ENCODE peak calls at places on chromosomes 3 and 15, in nine cellular contexts. One of them, this sample, is unnamed.

GRCh38 chr3:150917941-150918340 is 12.7 kb upstream of the MINDY4B start:
- DNase-seq in RPMI8226: no peak
- DNase-seq in ovary: no peak
- DNase-seq in HCT116: no peak
- DNase-seq in stimulated activated CD4-positive, alpha-beta T cell treated with anti-CD3 and anti-CD28 coated beads, TNF-alpha, amount 100 ng/mL, for 4 hours: no peak
- DNase-seq in nephron progenitor cell: peak
- DNase-seq in hypothalamus: no peak
- DNase-seq in NCI-H69: no peak
- DNase-seq in H54: no peak
- DNase-seq in this sample: no peak

GRCh38 chr3:49626796-49627195 is 47.4 kb upstream of the APEH start:
- DNase-seq in RPMI8226: no peak
- DNase-seq in ovary: no peak
- DNase-seq in HCT116: no peak
- DNase-seq in stimulated activated CD4-positive, alpha-beta T cell treated with anti-CD3 and anti-CD28 coated beads, TNF-alpha, amount 100 ng/mL, for 4 hours: no peak
- DNase-seq in nephron progenitor cell: no peak
- DNase-seq in hypothalamus: no peak
- DNase-seq in NCI-H69: no peak
- DNase-seq in H54: no peak
- DNase-seq in this sample: no peak

GRCh38 chr3:187799942-187800637 is 54.8 kb upstream of the BCL6 start:
- DNase-seq in RPMI8226: peak
- DNase-seq in ovary: no peak
- DNase-seq in HCT116: no peak
- DNase-seq in stimulated activated CD4-positive, alpha-beta T cell treated with anti-CD3 and anti-CD28 coated beads, TNF-alpha, amount 100 ng/mL, for 4 hours: no peak
- DNase-seq in nephron progenitor cell: no peak
- DNase-seq in hypothalamus: no peak
- DNase-seq in NCI-H69: no peak
- DNase-seq in H54: no peak
- DNase-seq in this sample: no peak

GRCh38 chr3:137647179-137647578 is 116.9 kb upstream of the SOX14 start:
- DNase-seq in RPMI8226: no peak
- DNase-seq in ovary: no peak
- DNase-seq in HCT116: no peak
- DNase-seq in stimulated activated CD4-positive, alpha-beta T cell treated with anti-CD3 and anti-CD28 coated beads, TNF-alpha, amount 100 ng/mL, for 4 hours: no peak
- DNase-seq in nephron progenitor cell: no peak
- DNase-seq in hypothalamus: no peak
- DNase-seq in NCI-H69: no peak
- DNase-seq in H54: no peak
- DNase-seq in this sample: no peak

GRCh38 chr15:92576597-92577200 is 78.9 kb downstream of the FAM174B start:
- DNase-seq in RPMI8226: no peak
- DNase-seq in ovary: no peak
- DNase-seq in HCT116: no peak
- DNase-seq in stimulated activated CD4-positive, alpha-beta T cell treated with anti-CD3 and anti-CD28 coated beads, TNF-alpha, amount 100 ng/mL, for 4 hours: no peak
- DNase-seq in nephron progenitor cell: no peak
- DNase-seq in hypothalamus: no peak
- DNase-seq in NCI-H69: no peak
- DNase-seq in H54: no peak
- DNase-seq in this sample: no peak

GRCh38 chr15:92809064-92809879 is 90.9 kb upstream of the CHD2 start:
- DNase-seq in RPMI8226: peak
- DNase-seq in ovary: peak
- DNase-seq in HCT116: peak
- DNase-seq in stimulated activated CD4-positive, alpha-beta T cell treated with anti-CD3 and anti-CD28 coated beads, TNF-alpha, amount 100 ng/mL, for 4 hours: peak
- DNase-seq in nephron progenitor cell: peak
- DNase-seq in hypothalamus: peak
- DNase-seq in NCI-H69: peak
- DNase-seq in H54: no peak
- DNase-seq in this sample: no peak

GRCh38 chr3:72011495-72011894 is 226.5 kb upstream of the PROK2 start:
- DNase-seq in RPMI8226: no peak
- DNase-seq in ovary: no peak
- DNase-seq in HCT116: no peak
- DNase-seq in stimulated activated CD4-positive, alpha-beta T cell treated with anti-CD3 and anti-CD28 coated beads, TNF-alpha, amount 100 ng/mL, for 4 hours: no peak
- DNase-seq in nephron progenitor cell: no peak
- DNase-seq in hypothalamus: no peak
- DNase-seq in NCI-H69: peak
- DNase-seq in H54: no peak
- DNase-seq in this sample: no peak

GRCh38 chr3:144109944-144110343 is 138.3 kb downstream of the DIPK2A start:
- DNase-seq in RPMI8226: peak
- DNase-seq in ovary: no peak
- DNase-seq in HCT116: no peak
- DNase-seq in stimulated activated CD4-positive, alpha-beta T cell treated with anti-CD3 and anti-CD28 coated beads, TNF-alpha, amount 100 ng/mL, for 4 hours: no peak
- DNase-seq in nephron progenitor cell: no peak
- DNase-seq in hypothalamus: no peak
- DNase-seq in NCI-H69: no peak
- DNase-seq in H54: no peak
- DNase-seq in this sample: no peak

GRCh38 chr3:27472166-27472565 is 12.0 kb downstream of the SLC4A7 start:
- DNase-seq in RPMI8226: no peak
- DNase-seq in ovary: no peak
- DNase-seq in HCT116: no peak
- DNase-seq in stimulated activated CD4-positive, alpha-beta T cell treated with anti-CD3 and anti-CD28 coated beads, TNF-alpha, amount 100 ng/mL, for 4 hours: no peak
- DNase-seq in nephron progenitor cell: no peak
- DNase-seq in hypothalamus: no peak
- DNase-seq in NCI-H69: no peak
- DNase-seq in H54: no peak
- DNase-seq in this sample: no peak

GRCh38 chr15:72554471-72555425 is 80.6 kb downstream of the ARIH1 start:
- DNase-seq in RPMI8226: no peak
- DNase-seq in ovary: no peak
- DNase-seq in HCT116: no peak
- DNase-seq in stimulated activated CD4-positive, alpha-beta T cell treated with anti-CD3 and anti-CD28 coated beads, TNF-alpha, amount 100 ng/mL, for 4 hours: peak
- DNase-seq in nephron progenitor cell: no peak
- DNase-seq in hypothalamus: no peak
- DNase-seq in NCI-H69: no peak
- DNase-seq in H54: no peak
- DNase-seq in this sample: no peak

GRCh38 chr15:92021765-92022164 is 168.3 kb downstream of the SLCO3A1 start:
- DNase-seq in RPMI8226: peak
- DNase-seq in ovary: no peak
- DNase-seq in HCT116: no peak
- DNase-seq in stimulated activated CD4-positive, alpha-beta T cell treated with anti-CD3 and anti-CD28 coated beads, TNF-alpha, amount 100 ng/mL, for 4 hours: no peak
- DNase-seq in nephron progenitor cell: no peak
- DNase-seq in hypothalamus: no peak
- DNase-seq in NCI-H69: peak
- DNase-seq in H54: no peak
- DNase-seq in this sample: no peak

GRCh38 chr15:68517285-68517711 is 61.5 kb upstream of the CORO2B start:
- DNase-seq in RPMI8226: no peak
- DNase-seq in ovary: no peak
- DNase-seq in HCT116: no peak
- DNase-seq in stimulated activated CD4-positive, alpha-beta T cell treated with anti-CD3 and anti-CD28 coated beads, TNF-alpha, amount 100 ng/mL, for 4 hours: no peak
- DNase-seq in nephron progenitor cell: peak
- DNase-seq in hypothalamus: no peak
- DNase-seq in NCI-H69: no peak
- DNase-seq in H54: no peak
- DNase-seq in this sample: no peak